ENCODE peak calls at places on chromosomes 13 and 19, in five cellular contexts. P, T, K, S and E are unnamed samples.

GRCh38 chr13:39767791-39768564 is 112.5 kb downstream of the COG6 start:
- DNase-seq in K (peak), T (no peak), S (no peak), P (no peak), E (no peak)

GRCh38 chr19:15379996-15380647 is 535 bp upstream of the AKAP8 start:
- DNase-seq in T (no peak), P (peak), K (peak), S (peak), E (no peak)

GRCh38 chr19:834216-834615 is 6.6 kb downstream of the AZU1 start:
- DNase-seq in K (no peak), T (no peak), P (no peak), S (no peak), E (no peak)

GRCh38 chr19:35986664-35987570 is 8.1 kb upstream of the SDHAF1 start:
- DNase-seq in K (no peak), S (no peak), P (peak), T (no peak), E (no peak)

GRCh38 chr13:33497146-33497845 is 211.7 kb upstream of the STARD13 start:
- DNase-seq in T (no peak), P (no peak), S (peak), K (peak), E (no peak)

GRCh38 chr19:42279902-42280760 is 11.1 kb downstream of the CIC start:
- DNase-seq in P (peak), T (no peak), K (peak), S (peak), E (peak)

GRCh38 chr13:42750858-42751257 is 30.5 kb upstream of the FAM216B start:
- DNase-seq in S (no peak), T (no peak), K (no peak), P (no peak), E (no peak)

GRCh38 chr13:67283602-67284001 is 53.5 kb upstream of the PCDH9 start:
- DNase-seq in K (no peak), S (peak), P (no peak), T (no peak), E (no peak)

GRCh38 chr13:50589139-50589538 is 254.4 kb downstream of the DLEU7 start:
- DNase-seq in S (peak), P (no peak), K (peak), T (no peak), E (no peak)

GRCh38 chr19:38919837-38920528 is 8.0 kb upstream of the CCER2 start:
- DNase-seq in K (no peak), S (no peak), P (no peak), T (no peak), E (no peak)

GRCh38 chr19:42075616-42076374 is at the start of gene ZNF574:
- DNase-seq in T (peak), K (peak), P (peak), S (peak), E (peak)

GRCh38 chr13:112898786-112899617 is 70.0 kb upstream of the MCF2L start:
- DNase-seq in T (no peak), K (no peak), P (no peak), S (no peak), E (no peak)

DNA sequence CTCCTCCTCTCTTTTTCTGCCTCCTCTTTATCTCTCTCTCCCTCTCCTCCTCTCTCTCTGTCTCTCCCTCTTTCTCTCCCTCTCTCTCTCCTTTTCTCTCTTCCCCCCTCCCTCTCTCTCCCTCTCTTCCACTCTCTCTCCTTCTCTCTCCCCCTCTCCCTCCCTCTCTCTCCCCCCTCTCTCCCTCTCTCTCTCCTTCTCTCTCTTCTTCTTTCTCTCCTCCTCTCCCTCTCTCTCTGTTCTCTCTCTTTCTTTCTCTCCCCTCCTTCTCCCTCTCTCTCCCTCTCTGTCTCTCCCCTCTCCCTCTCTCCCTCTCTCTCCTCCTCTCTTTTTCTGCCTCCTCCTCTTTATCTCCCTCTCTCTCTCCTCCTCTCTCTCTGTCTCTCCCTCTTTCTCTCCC is 197.4 kb downstream of the UQCRFS1 start:
- DNase-seq in T (no peak), P (no peak), S (no peak), K (no peak), E (no peak)
- TF ChIP-seq CTCF in T (no peak), P (no peak), S (no peak), K (no peak), E (no peak)

DNA sequence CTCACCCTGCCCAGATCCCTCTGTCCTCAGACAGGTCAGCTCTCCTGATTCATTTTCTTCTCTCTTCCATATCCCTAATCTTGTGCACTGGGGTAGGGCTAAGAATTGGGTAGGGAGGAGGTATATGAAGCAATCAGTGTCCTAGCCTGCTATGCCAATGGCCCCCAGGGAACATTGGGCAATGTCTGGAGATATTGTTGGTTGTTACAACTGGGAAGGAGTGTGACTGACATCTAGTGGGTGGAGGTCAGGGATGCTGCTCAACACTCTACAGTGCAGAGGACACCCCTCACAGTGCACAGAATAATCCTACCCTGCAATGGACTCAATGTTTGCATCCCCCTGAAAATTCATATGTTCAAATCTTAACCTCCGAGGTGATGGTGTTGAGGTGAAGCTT is 57.5 kb downstream of the CPAMD8 start:
- DNase-seq in K (no peak), S (no peak), T (no peak), P (no peak), E (no peak)
- TF ChIP-seq CTCF in K (no peak), S (no peak), T (peak), P (no peak), E (no peak)

GRCh38 chr19:2170219-2170618 is 6.5 kb downstream of the DOT1L start:
- DNase-seq in T (no peak), S (no peak), K (no peak), P (no peak), E (no peak)

GRCh38 chr19:2170987-2171348 is 7.2 kb downstream of the DOT1L start:
- DNase-seq in S (no peak), P (no peak), K (no peak), T (no peak), E (no peak)

GRCh38 chr19:2166741-2167738 is 3.3 kb downstream of the DOT1L start:
- DNase-seq in P (no peak), S (peak), T (no peak), K (peak), E (peak)

GRCh38 chr19:2167896-2168618 is 4.3 kb downstream of the DOT1L start:
- DNase-seq in P (no peak), K (peak), T (peak), S (peak), E (no peak)

DNA sequence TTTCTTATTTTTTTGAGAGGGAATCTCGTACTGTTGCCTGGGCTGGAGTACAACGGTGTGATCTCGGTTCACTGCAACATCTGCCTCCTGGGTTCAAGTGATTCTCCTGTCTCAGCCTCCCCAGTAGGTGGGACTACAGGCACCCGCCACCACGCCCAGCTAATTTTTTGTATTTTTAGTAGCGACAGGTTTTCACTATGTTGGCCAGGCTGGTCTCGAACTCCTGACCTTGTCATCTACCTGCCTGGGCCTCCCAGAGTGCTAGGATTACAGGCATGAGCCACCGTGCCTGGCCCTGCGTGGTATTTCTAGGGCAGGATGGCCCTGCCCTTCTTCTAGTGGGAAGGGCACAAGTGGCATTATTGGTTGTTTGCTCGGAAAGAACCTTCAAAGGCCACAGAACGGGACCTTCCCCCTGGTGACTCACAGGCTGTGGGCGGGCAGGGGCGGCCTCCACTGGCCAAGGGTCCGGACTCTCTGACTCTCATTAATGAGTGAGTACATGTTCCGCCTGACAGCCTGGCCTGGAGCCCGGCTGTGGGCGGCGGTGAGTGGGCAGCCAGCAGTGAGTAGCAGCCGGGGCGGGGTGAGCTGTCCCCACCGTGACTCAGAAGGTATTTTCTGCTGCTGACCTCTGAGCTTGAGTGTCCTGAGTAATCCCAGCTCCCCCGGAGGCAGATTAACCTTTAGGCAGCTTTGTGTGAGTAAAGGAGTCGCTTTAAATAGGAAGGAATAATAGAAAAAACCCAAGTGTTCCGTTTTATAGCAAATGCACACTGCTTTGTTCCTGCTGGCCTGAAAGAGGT is 5.1 kb downstream of the DOT1L start:
- DNase-seq in P (peak), K (peak), T (peak), S (peak), E (peak)
- TF ChIP-seq CTCF in P (no peak), K (no peak), T (no peak), S (no peak), E (no peak)

GRCh38 chr13:40770934-40771618 is at the start of gene MRPS31:
- DNase-seq in K (peak), T (peak), S (peak), P (peak), E (peak)
- TF ChIP-seq CTCF in K (no peak), T (no peak), S (no peak), P (no peak), E (no peak)

GRCh38 chr19:7461841-7462629 is 26.8 kb downstream of the PEX11G start:
- DNase-seq in K (no peak), S (no peak), T (no peak), P (no peak), E (no peak)
- TF ChIP-seq CTCF in K (no peak), S (no peak), T (no peak), P (no peak), E (no peak)

GRCh38 chr19:47824396-47824795 is 2.7 kb downstream of the CRX start:
- DNase-seq in S (no peak), T (no peak), P (no peak), K (no peak), E (no peak)
- TF ChIP-seq CTCF in S (no peak), T (no peak), P (no peak), K (no peak), E (no peak)

GRCh38 chr13:30158774-30159445 is 148.4 kb downstream of the KATNAL1 start:
- DNase-seq in P (no peak), T (no peak), S (peak), K (peak), E (no peak)
- TF ChIP-seq CTCF in P (peak), T (peak), S (peak), K (peak), E (no peak)

GRCh38 chr13:48644951-48645350 is 8.8 kb upstream of the CYSLTR2 start:
- DNase-seq in P (no peak), T (no peak), S (no peak), K (no peak), E (no peak)

GRCh38 chr13:48646791-48647190 is 6.9 kb upstream of the CYSLTR2 start:
- DNase-seq in P (no peak), S (no peak), K (no peak), T (no peak), E (no peak)

GRCh38 chr13:48645845-48646244 is 7.9 kb upstream of the CYSLTR2 start:
- DNase-seq in K (no peak), T (no peak), S (no peak), P (no peak), E (no peak)

GRCh38 chr13:48648446-48648845 is 5.3 kb upstream of the CYSLTR2 start:
- DNase-seq in K (no peak), S (no peak), P (no peak), T (no peak), E (no peak)

DNA sequence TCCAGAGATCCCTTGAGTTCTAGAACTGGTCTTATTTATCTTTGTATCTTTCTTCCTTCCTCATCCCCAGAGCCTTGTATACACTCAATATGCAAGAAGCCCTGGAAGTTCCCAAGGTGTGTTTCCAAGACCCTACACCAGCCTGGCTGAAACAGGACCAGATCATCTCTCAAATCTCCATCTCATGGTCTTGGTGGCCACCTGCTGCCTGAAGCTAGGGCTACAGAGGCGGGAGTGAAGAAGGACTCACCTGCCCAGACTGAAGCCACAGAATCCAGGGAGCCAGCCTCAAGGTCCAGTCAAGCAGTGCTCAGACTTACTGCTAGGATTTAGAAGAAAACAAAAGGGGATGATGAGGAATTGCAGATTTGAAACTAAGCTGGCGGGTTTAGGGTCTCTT is 6.1 kb upstream of the CYSLTR2 start:
- DNase-seq in K (no peak), P (no peak), S (no peak), T (no peak), E (no peak)
- TF ChIP-seq CTCF in K (no peak), P (no peak), S (no peak), T (peak), E (no peak)

GRCh38 chr19:10562609-10563008 is 3.2 kb downstream of the KRI1 start:
- DNase-seq in K (no peak), P (no peak), T (no peak), S (no peak), E (no peak)

GRCh38 chr19:10565567-10566407 is at the start of gene KRI1:
- DNase-seq in T (peak), S (peak), K (peak), P (peak), E (peak)

GRCh38 chr19:10566658-10567410 is 1.0 kb upstream of the KRI1 start:
- DNase-seq in P (no peak), T (no peak), K (no peak), S (no peak), E (no peak)

GRCh38 chr19:10566408-10566657 is 523 bp upstream of the KRI1 start:
- DNase-seq in K (no peak), T (no peak), S (no peak), P (no peak), E (no peak)

DNA sequence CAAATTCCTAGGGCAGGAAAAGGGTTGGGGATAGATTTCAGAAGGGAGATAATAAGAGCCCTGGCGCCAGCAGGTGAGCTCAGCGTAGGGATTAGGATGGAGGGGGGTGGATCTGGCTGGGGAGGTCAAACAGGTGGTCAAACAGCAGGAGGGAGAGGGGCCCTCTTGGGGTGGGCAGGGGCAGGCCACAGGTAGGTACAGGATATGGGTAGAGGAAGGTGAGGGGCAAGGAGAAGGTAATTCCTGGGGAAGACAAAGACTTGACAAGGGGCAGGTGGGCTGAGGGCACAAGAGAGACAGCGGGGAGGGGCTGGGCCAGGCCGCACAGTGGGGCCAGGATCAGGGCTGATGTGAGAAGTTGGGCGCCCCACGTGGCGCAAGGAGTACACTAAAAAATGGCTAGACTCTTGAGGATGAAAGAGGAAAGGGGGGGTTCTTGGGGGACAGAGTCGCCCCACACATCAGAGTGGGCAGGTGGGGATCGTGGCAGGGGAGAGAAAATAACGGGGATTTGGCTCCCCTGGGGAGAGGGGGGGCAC is 713 bp downstream of the KRI1 start:
- DNase-seq in T (no peak), K (peak), S (no peak), P (peak), E (no peak)
- TF ChIP-seq CTCF in T (no peak), K (peak), S (peak), P (no peak), E (peak)

GRCh38 chr13:113967206-113967720 is 6.6 kb downstream of the C13orf46 start:
- DNase-seq in P (no peak), K (no peak), T (no peak), S (no peak), E (no peak)

GRCh38 chr13:113969973-113970611 is 3.8 kb downstream of the C13orf46 start:
- DNase-seq in S (no peak), T (no peak), P (no peak), K (no peak), E (no peak)

GRCh38 chr13:113967729-113968462 is 6.0 kb downstream of the C13orf46 start:
- DNase-seq in S (no peak), T (no peak), P (no peak), K (no peak), E (no peak)

GRCh38 chr13:113969311-113969972 is 4.4 kb downstream of the C13orf46 start:
- DNase-seq in P (no peak), T (no peak), S (no peak), K (no peak), E (no peak)

DNA sequence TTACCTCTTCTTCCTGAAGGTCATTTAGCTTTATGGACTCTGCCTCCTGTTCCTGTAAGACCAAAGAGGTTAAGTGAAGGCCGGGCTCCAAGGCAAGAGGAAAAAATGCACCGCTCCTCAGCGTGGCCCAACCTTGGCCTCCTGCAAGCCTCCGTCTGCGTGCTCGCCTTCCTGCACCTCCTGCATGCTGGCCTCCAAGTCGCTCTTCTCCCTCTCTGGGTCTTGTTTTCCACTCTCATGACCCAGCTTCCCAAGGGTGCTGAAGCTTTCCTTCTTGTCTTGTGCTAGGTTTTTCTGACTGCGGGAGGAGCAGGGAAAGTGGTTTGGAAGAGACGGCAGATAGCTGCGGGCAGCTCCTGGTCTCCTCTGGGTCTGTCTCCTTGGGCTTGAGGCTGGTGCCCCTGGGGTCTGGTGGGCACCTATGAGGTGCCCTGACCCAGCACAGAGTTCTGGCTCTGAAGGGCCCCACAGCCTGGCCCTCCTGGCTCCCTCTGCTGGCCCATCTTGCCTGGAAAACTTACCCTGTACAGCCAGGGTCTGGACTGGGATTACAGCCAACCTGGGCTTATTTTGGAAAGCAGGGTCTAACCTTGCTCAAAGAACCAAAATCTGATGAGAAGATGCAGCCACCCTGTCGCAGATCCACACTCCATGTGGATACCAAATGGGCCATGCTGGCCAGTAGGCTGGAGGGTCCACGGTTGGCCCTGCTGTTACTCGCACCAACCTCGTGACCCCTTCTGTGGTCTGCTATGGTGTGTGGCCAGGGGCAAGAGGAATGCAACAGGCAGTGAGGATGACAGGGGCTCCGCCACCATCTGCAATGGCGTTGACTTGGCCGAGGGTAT is 5.2 kb downstream of the C13orf46 start:
- DNase-seq in S (no peak), K (no peak), T (no peak), P (no peak), E (no peak)
- TF ChIP-seq CTCF in S (no peak), K (peak), T (no peak), P (no peak), E (no peak)